ENCODE peak calls at places on chromosomes 6 and 20, in four cellular contexts. I is GM12878, Z is K562, B is HepG2. D is an unnamed sample.

GRCh38 chr6:144352310-144352709 is 67.2 kb downstream of the UTRN start:
- DNase-seq in B (no peak), I (no peak), Z (no peak), D (no peak)

GRCh38 chr6:128394171-128394570 is 126.2 kb downstream of the PTPRK start:
- DNase-seq in B (no peak), I (no peak), Z (no peak), D (no peak)

GRCh38 chr6:99790679-99791078 is 184.0 kb downstream of the PRDM13 start:
- DNase-seq in Z (no peak), B (no peak), I (no peak), D (no peak)

GRCh38 chr6:166640342-166641043 is 13.4 kb upstream of the RPS6KA2 start:
- DNase-seq in I (no peak), Z (no peak), B (no peak), D (no peak)

GRCh38 chr6:684831-685636 is 7.9 kb downstream of the EXOC2 start:
- DNase-seq in I (peak; percentile 53), B (no peak), Z (no peak), D (no peak)

GRCh38 chr20:18831830-18832229 is 18.2 kb downstream of the SCP2D1 start:
- DNase-seq in B (no peak), Z (no peak), I (no peak), D (no peak)

GRCh38 chr20:10366898-10367419 is 67.1 kb downstream of the MKKS start:
- DNase-seq in I (no peak), B (no peak), Z (no peak), D (no peak)

GRCh38 chr6:160667854-160668481 is 3.9 kb upstream of the LPA start:
- DNase-seq in B (peak; percentile 50), I (peak; percentile 1), Z (peak; percentile 70), D (peak; percentile 53)

GRCh38 chr20:57076202-57076651 is 190.2 kb downstream of the BMP7 start:
- DNase-seq in Z (no peak), B (peak; percentile 31), I (no peak), D (no peak)

GRCh38 chr6:7726416-7727149 is 684 bp downstream of the BMP6 start:
- DNase-seq in I (no peak), B (no peak), Z (peak; percentile 29), D (peak; percentile 19)

GRCh38 chr6:44524491-44525227 is 137.2 kb downstream of the CDC5L start:
- DNase-seq in B (no peak), I (no peak), Z (no peak), D (no peak)

GRCh38 chr6:33030245-33030644 is 20.9 kb upstream of the HLA-DOA start:
- DNase-seq in Z (no peak), B (no peak), I (no peak), D (no peak)

GRCh38 chr6:25670208-25670607 is 18.2 kb downstream of the SCGN start:
- DNase-seq in Z (no peak), B (peak; percentile 31), I (no peak), D (no peak)

GRCh38 chr6:143928853-143929252 is 64.6 kb downstream of the ZC2HC1B start:
- DNase-seq in I (no peak), Z (no peak), B (no peak), D (no peak)

GRCh38 chr6:88984152-88984551 is 20.7 kb upstream of the RNGTT start:
- DNase-seq in Z (no peak), I (no peak), B (no peak), D (no peak)

GRCh38 chr6:142945446-142946180 is 637 bp upstream of the HIVEP2 start:
- DNase-seq in I (no peak), Z (peak; percentile 53), B (no peak), D (peak; percentile 27)

GRCh38 chr6:137102050-137102848 is 57.5 kb upstream of the IL20RA start:
- DNase-seq in Z (no peak), I (peak; percentile 92), B (no peak), D (no peak)

GRCh38 chr20:52127309-52127708 is 64.3 kb downstream of the ZFP64 start:
- DNase-seq in Z (no peak), I (no peak), B (no peak), D (no peak)

GRCh38 chr20:25487306-25487705 is 79.8 kb downstream of the GINS1 start:
- DNase-seq in B (no peak), I (no peak), Z (no peak), D (no peak)

GRCh38 chr6:90078513-90079289 is 184.4 kb downstream of the GJA10 start:
- DNase-seq in I (no peak), B (no peak), Z (peak; percentile 15), D (no peak)

GRCh38 chr6:38391206-38391908 is 248.4 kb downstream of the BTBD9 start:
- DNase-seq in B (no peak), Z (no peak), I (no peak), D (no peak)

GRCh38 chr6:43181942-43182860 is at the start of gene CUL9:
- DNase-seq in B (peak; percentile 60), I (peak; percentile 31), Z (peak; percentile 94), D (peak; percentile 66)

GRCh38 chr6:30741789-30742315 is 635 bp downstream of the FLOT1 start:
- DNase-seq in Z (no peak), B (no peak), I (no peak), D (no peak)

GRCh38 chr6:45420083-45420908 is 42.6 kb upstream of the SUPT3H start:
- DNase-seq in I (no peak), B (no peak), Z (no peak), D (no peak)

GRCh38 chr6:158488065-158488464 is 71.8 kb upstream of the TMEM181 start:
- DNase-seq in I (no peak), B (no peak), Z (no peak), D (peak; percentile 36)

GRCh38 chr6:87308970-87309369 is 13.4 kb upstream of the SMIM8 start:
- DNase-seq in B (no peak), Z (no peak), I (no peak), D (no peak)

GRCh38 chr6:14147891-14148290 is 30.3 kb downstream of the CD83 start:
- DNase-seq in B (no peak), Z (no peak), I (no peak), D (no peak)

GRCh38 chr6:166578536-166579233 is 7.8 kb downstream of the RAMACL start:
- DNase-seq in I (no peak), B (no peak), Z (no peak), D (no peak)

GRCh38 chr20:48972816-48973215 is 51.3 kb downstream of the ARFGEF2 start:
- DNase-seq in Z (no peak), I (no peak), B (no peak), D (no peak)

GRCh38 chr6:40550096-40550731 is 37.0 kb downstream of the LRFN2 start:
- DNase-seq in Z (peak; percentile 66), B (peak; percentile 54), I (no peak), D (peak; percentile 5)

GRCh38 chr6:29813809-29814208 is 13.8 kb upstream of the HLA-G start:
- DNase-seq in B (peak; percentile 17), Z (peak; percentile 44), I (no peak), D (no peak)

GRCh38 chr20:35663516-35663812 is 1.2 kb downstream of the CPNE1 start:
- DNase-seq in B (no peak), Z (no peak), I (no peak), D (no peak)

GRCh38 chr20:588932-589672 is 21.0 kb downstream of the TCF15 start:
- DNase-seq in Z (no peak), I (peak; percentile 66), B (no peak), D (peak; percentile 41)

GRCh38 chr20:19017104-19017690 is 195.2 kb upstream of the SLC24A3 start:
- DNase-seq in Z (no peak), B (no peak), I (no peak), D (no peak)

DNA sequence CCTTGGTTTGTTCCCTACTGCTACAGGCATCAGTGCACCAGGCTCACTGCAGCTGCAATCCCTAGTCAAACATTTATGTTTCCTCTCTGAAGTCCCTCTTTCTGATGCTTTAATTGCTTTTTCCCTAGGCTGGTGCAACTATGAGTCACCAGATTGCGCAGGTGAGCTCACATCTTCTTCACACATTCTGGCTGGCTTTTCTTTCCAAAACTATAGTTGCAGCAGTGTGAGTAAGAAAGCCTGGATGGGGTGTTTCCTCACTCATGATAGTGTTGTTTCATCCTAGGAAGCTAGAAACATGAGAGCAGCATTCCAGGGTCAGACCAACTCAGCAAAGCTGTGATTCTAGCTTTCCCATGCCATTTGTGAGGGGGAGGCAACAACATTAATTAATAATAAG is 296.4 kb downstream of the PAX1 start:
- DNase-seq in I (no peak), B (no peak), Z (no peak), D (no peak)
- TF ChIP-seq RAD21 in I (no peak), B (no peak), Z (no peak), D (no peak)

DNA sequence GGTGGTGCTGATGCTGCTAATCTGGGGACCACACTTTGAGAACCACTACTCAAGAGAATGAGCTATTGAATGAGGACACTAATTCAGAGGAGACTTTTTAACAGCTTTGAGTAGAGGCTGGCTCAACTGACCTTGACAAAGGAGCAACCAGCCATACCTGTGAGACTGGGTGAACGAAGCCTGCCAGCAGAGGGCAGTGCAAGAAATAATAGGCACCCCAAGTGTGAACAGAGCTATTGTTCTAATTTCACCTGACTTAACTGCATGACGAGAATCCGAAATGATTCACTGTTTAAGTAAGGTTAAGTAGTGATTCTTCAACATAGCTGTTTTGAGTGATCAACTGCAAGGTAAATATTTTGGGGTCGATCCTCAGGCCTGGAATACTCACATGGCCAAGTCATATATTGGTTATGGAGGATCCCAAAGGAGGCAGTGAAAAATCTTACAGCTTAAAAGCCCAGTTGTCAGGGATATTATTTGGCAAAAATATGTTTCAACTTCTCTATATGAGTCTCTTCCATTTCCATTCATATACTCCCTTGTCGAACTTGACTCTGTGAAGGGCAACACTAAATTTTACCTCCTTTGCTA is 550.5 kb upstream of the MARCKS start:
- DNase-seq in Z (peak; percentile 15), B (peak; percentile 62), I (peak; percentile 57), D (peak; percentile 0)
- TF ChIP-seq CHD4 in Z (no peak), B (no peak), I (no peak), D (no peak)

DNA sequence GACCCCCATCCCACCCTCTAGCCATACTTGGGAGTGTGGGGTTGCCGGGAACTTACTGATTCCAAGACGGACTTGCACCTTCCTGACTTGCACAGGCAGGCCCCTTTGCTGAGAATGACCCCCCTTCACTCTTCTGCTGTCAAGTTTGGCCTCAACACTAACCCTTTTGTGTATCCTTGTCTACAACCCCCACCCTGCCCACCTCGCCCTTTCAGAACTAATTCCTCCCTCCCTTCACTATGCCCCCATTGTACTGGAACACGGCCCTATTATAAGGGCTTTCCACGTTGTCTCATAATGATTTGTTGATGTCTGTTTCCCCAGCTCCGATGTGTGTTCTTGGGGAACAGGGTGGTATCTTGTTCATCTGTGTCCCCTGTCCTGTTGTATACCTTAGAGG is 4.4 kb upstream of the NEDD9 start:
- DNase-seq in I (no peak), Z (no peak), B (no peak), D (no peak)
- TF ChIP-seq RAD21 in I (no peak), Z (no peak), B (no peak), D (no peak)

DNA sequence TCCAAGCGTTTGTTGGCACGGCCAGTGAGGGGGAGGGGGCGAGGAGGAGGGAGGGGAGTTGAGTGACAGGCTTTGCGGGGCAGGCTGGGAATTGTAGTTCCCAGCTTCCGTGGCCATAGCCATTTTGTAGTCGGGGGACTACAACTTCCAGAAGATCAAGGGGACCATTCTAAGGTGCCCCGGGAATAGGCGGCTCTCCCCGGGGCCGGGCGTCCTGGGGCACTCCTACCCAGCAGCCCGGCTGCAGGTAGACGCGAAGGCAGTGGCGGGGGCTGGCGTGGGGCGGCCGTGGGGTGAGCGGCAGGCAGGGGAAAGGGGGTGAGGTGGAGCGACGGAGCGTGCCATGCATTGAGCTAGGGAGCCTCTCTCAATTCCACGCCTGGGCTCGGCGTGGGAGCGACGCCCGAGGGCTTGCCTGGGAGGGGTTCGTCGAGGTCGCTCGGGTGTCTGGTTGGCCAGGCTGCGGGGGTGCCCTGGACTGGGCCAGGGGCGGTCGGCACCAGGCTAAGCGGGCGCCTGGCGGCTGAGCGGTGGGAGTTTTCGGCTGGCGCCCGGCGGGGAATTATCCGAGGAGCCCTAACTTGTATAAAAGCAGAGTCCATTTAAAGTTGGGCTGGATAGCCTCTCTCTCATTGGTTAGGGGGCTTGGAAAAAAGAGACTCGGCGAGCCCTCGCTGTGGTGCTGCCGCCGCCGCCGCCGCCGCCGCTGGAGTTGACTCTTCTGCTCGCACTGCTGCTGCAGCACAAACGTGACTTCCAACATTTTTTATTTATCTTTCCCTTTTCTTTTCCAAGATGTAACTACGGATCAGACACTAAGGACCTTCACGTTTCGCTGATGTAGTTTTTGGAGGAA is at the start of gene JARID2:
- DNase-seq in I (peak; percentile 91), Z (peak; percentile 80), B (peak; percentile 97), D (peak; percentile 82)
- TF ChIP-seq CHD4 in I (peak; percentile 85), Z (peak; percentile 92), B (peak; percentile 65), D (no peak)

D was measured in A549.